ENCODE peak calls at places on chromosomes 11 and 22, in five cellular contexts. I is WTC11, A is fibroblast of pulmonary artery, J is psoas muscle, G is OCI-LY7. F is an unnamed sample.

GRCh38 chr11:9982796-9983579 is 311.0 kb downstream of the SBF2 start:
- DNase-seq in I (peak; percentile 48), A (peak; percentile 42), J (no peak), G (no peak), F (no peak)

GRCh38 chr11:83713701-83714100 is 427.5 kb upstream of the CCDC90B start:
- DNase-seq in I (no peak), A (no peak), J (peak; percentile 66), G (no peak), F (no peak)

GRCh38 chr11:28383471-28383870 is 275.3 kb downstream of the METTL15 start:
- DNase-seq in I (no peak), A (no peak), J (no peak), G (no peak), F (no peak)

GRCh38 chr22:49418943-49419342 is 408.7 kb downstream of the BRD1 start:
- DNase-seq in I (no peak), A (no peak), J (no peak), G (no peak), F (no peak)

GRCh38 chr11:34941688-34942087 is 25.3 kb downstream of the PDHX start:
- DNase-seq in I (no peak), A (no peak), J (no peak), G (no peak), F (no peak)

GRCh38 chr11:126647735-126648134 is 292.2 kb downstream of the ST3GAL4 start:
- DNase-seq in I (no peak), A (peak; percentile 49), J (no peak), G (no peak), F (no peak)

GRCh38 chr11:64996710-64997380 is at the start of gene BATF2:
- DNase-seq in I (peak; percentile 76), A (peak; percentile 82), J (peak; percentile 86), G (peak; percentile 62), F (peak; percentile 53)

GRCh38 chr11:125408281-125408680 is 87.8 kb downstream of the FEZ1 start:
- DNase-seq in I (no peak), A (no peak), J (peak; percentile 50), G (no peak), F (no peak)

GRCh38 chr22:22816171-22816514 is 71.5 kb upstream of the IGLL5 start:
- DNase-seq in I (no peak), A (no peak), J (no peak), G (no peak), F (no peak)

GRCh38 chr11:35953081-35953480 is 9.2 kb downstream of the LDLRAD3 start:
- DNase-seq in I (no peak), A (no peak), J (no peak), G (no peak), F (no peak)

GRCh38 chr11:68583047-68583446 is 101.3 kb upstream of the GAL start:
- DNase-seq in I (no peak), A (peak; percentile 62), J (no peak), G (no peak), F (no peak)

GRCh38 chr11:45918331-45918941 is 759 bp upstream of the PEX16 start:
- DNase-seq in I (peak; percentile 80), A (peak; percentile 68), J (peak; percentile 90), G (peak; percentile 77), F (peak; percentile 89)

GRCh38 chr11:104819603-104820002 is 78.7 kb downstream of the CASP12 start:
- DNase-seq in I (no peak), A (no peak), J (no peak), G (no peak), F (no peak)

GRCh38 chr11:43937434-43938411 is 4.7 kb upstream of the C11orf96 start:
- DNase-seq in I (no peak), A (peak; percentile 71), J (no peak), G (no peak), F (no peak)

GRCh38 chr11:103773059-103773458 is 263.4 kb upstream of the DDI1 start:
- DNase-seq in I (no peak), A (peak; percentile 96), J (no peak), G (no peak), F (no peak)

GRCh38 chr11:68020575-68020974 is 9.9 kb upstream of the NDUFS8 start:
- DNase-seq in I (peak; percentile 67), A (peak; percentile 41), J (no peak), G (peak; percentile 23), F (no peak)

GRCh38 chr11:31262761-31263160 is 106.8 kb downstream of the DCDC1 start:
- DNase-seq in I (no peak), A (no peak), J (no peak), G (no peak), F (no peak)

GRCh38 chr11:32829680-32830412 is at the start of gene PRRG4:
- DNase-seq in I (peak; percentile 71), A (peak; percentile 33), J (peak; percentile 64), G (peak; percentile 4), F (peak; percentile 88)

GRCh38 chr11:19639603-19640002 is 73.0 kb upstream of the NAV2 start:
- DNase-seq in I (no peak), A (no peak), J (no peak), G (no peak), F (no peak)

GRCh38 chr11:8017894-8018741 is 31.0 kb downstream of the EIF3F start:
- DNase-seq in I (no peak), A (no peak), J (no peak), G (no peak), F (no peak)

GRCh38 chr22:29359469-29359868 is 28.9 kb downstream of the AP1B1 start:
- DNase-seq in I (peak; percentile 68), A (peak; percentile 72), J (peak; percentile 85), G (peak; percentile 37), F (no peak)

GRCh38 chr11:68025047-68025446 is 5.4 kb upstream of the NDUFS8 start:
- DNase-seq in I (no peak), A (no peak), J (no peak), G (peak; percentile 67), F (no peak)

GRCh38 chr11:58059011-58059358 is 28.2 kb downstream of the OR6Q1 start:
- DNase-seq in I (no peak), A (peak; percentile 91), J (no peak), G (no peak), F (no peak)

GRCh38 chr11:47534707-47535251 is 18.2 kb downstream of the CELF1 start:
- DNase-seq in I (no peak), A (no peak), J (no peak), G (no peak), F (no peak)

GRCh38 chr11:70771099-70771885 is 373.0 kb downstream of the CTTN start:
- DNase-seq in I (no peak), A (no peak), J (no peak), G (no peak), F (no peak)

GRCh38 chr11:111531156-111531555 is 9.4 kb upstream of the LAYN start:
- DNase-seq in I (no peak), A (no peak), J (no peak), G (no peak), F (no peak)

GRCh38 chr11:17552041-17552355 is 4.9 kb downstream of the OTOG start:
- DNase-seq in I (no peak), A (no peak), J (no peak), G (no peak), F (no peak)

GRCh38 chr11:102712140-102712539 is 6.6 kb upstream of the MMP27 start:
- DNase-seq in I (no peak), A (no peak), J (no peak), G (no peak), F (no peak)

GRCh38 chr22:43890901-43891331 is 897 bp downstream of the PNPLA5 start:
- DNase-seq in I (peak; percentile 35), A (no peak), J (peak; percentile 44), G (no peak), F (no peak)

GRCh38 chr22:43887391-43887790 is 4.4 kb downstream of the PNPLA5 start:
- DNase-seq in I (no peak), A (no peak), J (peak; percentile 26), G (no peak), F (no peak)

GRCh38 chr22:43888740-43889139 is 3.1 kb downstream of the PNPLA5 start:
- DNase-seq in I (no peak), A (no peak), J (no peak), G (no peak), F (no peak)

GRCh38 chr22:43891360-43892182 is at the start of gene PNPLA5:
- DNase-seq in I (peak; percentile 75), A (no peak), J (peak; percentile 40), G (no peak), F (no peak)

GRCh38 chr22:43889366-43890253 is 2.2 kb downstream of the PNPLA5 start:
- DNase-seq in I (no peak), A (peak; percentile 28), J (peak; percentile 38), G (no peak), F (no peak)
- TF ChIP-seq CTCF in I (no peak), A (no peak), J (no peak), G (no peak), F (no peak)

GRCh38 chr11:63770763-63771162 is 2.2 kb upstream of the ZFTA start:
- DNase-seq in I (no peak), A (no peak), J (no peak), G (no peak), F (no peak)
- TF ChIP-seq CTCF in I (no peak), A (no peak), J (no peak), G (no peak), F (no peak)

GRCh38 chr22:47776329-47776728 is 1013.9 kb downstream of the TBC1D22A start:
- DNase-seq in I (peak; percentile 58), A (no peak), J (no peak), G (no peak), F (no peak)
- TF ChIP-seq CTCF in I (no peak), A (no peak), J (no peak), G (no peak), F (no peak)

GRCh38 chr11:72818971-72819370 is 4.8 kb downstream of the ATG16L2 start:
- DNase-seq in I (no peak), A (no peak), J (no peak), G (no peak), F (no peak)
- TF ChIP-seq CTCF in I (no peak), A (no peak), J (no peak), G (no peak), F (no peak)

DNA sequence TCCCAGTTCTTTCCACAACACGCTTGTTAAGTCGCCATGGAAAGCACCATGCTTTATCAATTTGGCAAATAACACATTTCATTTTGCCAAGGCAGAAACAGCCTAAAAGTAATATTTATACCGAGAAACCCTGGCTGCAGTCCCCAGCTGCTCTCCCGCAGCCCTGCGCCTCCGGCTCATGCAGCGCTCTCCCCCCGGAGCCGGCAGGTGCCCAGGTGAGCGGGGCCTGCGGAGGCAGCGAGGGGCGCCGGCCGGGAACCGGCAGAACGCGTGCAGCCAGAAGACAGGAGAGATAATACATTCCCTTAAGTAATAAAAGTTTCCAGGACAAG is 651 bp upstream of the ARHGEF12 start:
- DNase-seq in I (peak; percentile 43), A (peak; percentile 35), J (no peak), G (no peak), F (peak; percentile 70)
- TF ChIP-seq CTCF in I (no peak), A (no peak), J (no peak), G (no peak), F (no peak)

DNA sequence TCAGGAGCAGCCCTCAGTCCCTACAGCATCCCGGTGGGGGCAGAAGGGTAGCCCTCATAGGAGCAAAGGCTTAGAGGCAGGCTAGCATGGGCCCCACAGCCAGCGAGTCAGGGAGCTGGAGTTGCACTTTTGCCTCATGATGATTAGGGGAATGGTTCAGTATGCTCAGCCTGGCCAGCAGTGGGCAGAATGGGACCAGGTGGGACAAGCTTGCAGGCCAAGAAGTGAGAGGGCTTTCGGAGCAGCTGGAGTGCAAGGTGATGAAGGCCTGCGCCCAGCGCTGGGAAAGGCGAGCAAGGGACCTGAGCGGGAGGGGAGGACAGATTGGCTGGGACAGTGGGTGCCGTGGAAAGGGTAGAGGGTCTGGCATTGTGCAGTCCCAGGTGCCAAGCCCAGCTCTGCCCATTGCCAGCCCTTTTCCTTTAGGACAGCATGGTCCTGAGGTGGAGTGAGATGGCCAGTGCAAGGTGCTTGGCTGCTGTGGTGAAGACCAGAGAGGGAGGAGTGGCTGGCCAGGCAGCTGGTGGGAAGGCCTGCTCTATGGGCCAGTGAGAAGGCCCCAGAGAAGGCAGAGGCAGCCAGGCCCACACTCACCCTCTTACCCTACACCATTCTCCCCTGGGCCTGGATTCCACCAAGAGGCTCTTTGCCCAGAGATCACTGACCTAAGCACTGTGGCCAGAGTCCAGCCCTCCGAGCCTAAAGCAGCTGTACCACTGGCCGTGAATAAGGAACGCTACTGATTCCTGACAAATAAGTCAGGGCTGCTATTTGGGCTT is 47.9 kb upstream of the SUSD2 start:
- DNase-seq in I (peak; percentile 42), A (peak; percentile 29), J (no peak), G (no peak), F (no peak)
- TF ChIP-seq CTCF in I (no peak), A (peak; percentile 27), J (peak; percentile 13), G (peak; percentile 25), F (peak; percentile 9)

F was measured in GM20000.